ENCODE peak calls at places on chromosomes 3 and 15, in ten cellular contexts. One of them, this sample, is unnamed.

GRCh38 chr15:52331490-52332240 is 36.1 kb upstream of the MYO5C start:
- DNase-seq in IMR-90: peak; percentile 54
- DNase-seq in body of pancreas: peak; percentile 26
- DNase-seq in brain microvascular endothelial cell: peak; percentile 38
- DNase-seq in CD8-positive, alpha-beta T cell: peak; percentile 45
- DNase-seq in lung: no peak
- DNase-seq in heart left ventricle: no peak
- DNase-seq in HL-60: no peak
- DNase-seq in H9: no peak
- DNase-seq in neural progenitor cell: no peak
- DNase-seq in this sample: no peak

GRCh38 chr3:149970716-149971402 is at the start of gene PFN2:
- DNase-seq in IMR-90: peak; percentile 73
- DNase-seq in body of pancreas: peak; percentile 59
- DNase-seq in brain microvascular endothelial cell: peak; percentile 52
- DNase-seq in CD8-positive, alpha-beta T cell: peak; percentile 59
- DNase-seq in lung: peak; percentile 64
- DNase-seq in heart left ventricle: peak; percentile 71
- DNase-seq in HL-60: no peak
- DNase-seq in H9: peak; percentile 76
- DNase-seq in neural progenitor cell: peak; percentile 92
- DNase-seq in this sample: peak; percentile 84

GRCh38 chr3:38122712-38123290 is 14.1 kb downstream of the ACAA1 start:
- DNase-seq in IMR-90: no peak
- DNase-seq in body of pancreas: no peak
- DNase-seq in brain microvascular endothelial cell: no peak
- DNase-seq in CD8-positive, alpha-beta T cell: no peak
- DNase-seq in lung: no peak
- DNase-seq in heart left ventricle: no peak
- DNase-seq in HL-60: no peak
- DNase-seq in H9: no peak
- DNase-seq in neural progenitor cell: no peak
- DNase-seq in this sample: no peak

GRCh38 chr3:165753560-165753959 is 83.7 kb downstream of the BCHE start:
- DNase-seq in IMR-90: no peak
- DNase-seq in body of pancreas: no peak
- DNase-seq in brain microvascular endothelial cell: peak; percentile 31
- DNase-seq in CD8-positive, alpha-beta T cell: no peak
- DNase-seq in lung: no peak
- DNase-seq in heart left ventricle: no peak
- DNase-seq in HL-60: no peak
- DNase-seq in H9: no peak
- DNase-seq in neural progenitor cell: no peak
- DNase-seq in this sample: no peak

GRCh38 chr3:133955892-133956291 is 60.2 kb upstream of the RAB6B start:
- DNase-seq in IMR-90: no peak
- DNase-seq in body of pancreas: no peak
- DNase-seq in brain microvascular endothelial cell: no peak
- DNase-seq in CD8-positive, alpha-beta T cell: no peak
- DNase-seq in lung: no peak
- DNase-seq in heart left ventricle: no peak
- DNase-seq in HL-60: no peak
- DNase-seq in H9: no peak
- DNase-seq in neural progenitor cell: no peak
- DNase-seq in this sample: no peak

GRCh38 chr3:5787863-5788488 is 600.5 kb downstream of the EDEM1 start:
- DNase-seq in IMR-90: no peak
- DNase-seq in body of pancreas: peak; percentile 15
- DNase-seq in brain microvascular endothelial cell: no peak
- DNase-seq in CD8-positive, alpha-beta T cell: no peak
- DNase-seq in lung: no peak
- DNase-seq in heart left ventricle: peak; percentile 19
- DNase-seq in HL-60: peak; percentile 10
- DNase-seq in H9: peak; percentile 41
- DNase-seq in neural progenitor cell: peak; percentile 57
- DNase-seq in this sample: peak; percentile 63

GRCh38 chr3:172777901-172778300 is 27.4 kb downstream of the ECT2 start:
- DNase-seq in IMR-90: no peak
- DNase-seq in body of pancreas: no peak
- DNase-seq in brain microvascular endothelial cell: no peak
- DNase-seq in CD8-positive, alpha-beta T cell: no peak
- DNase-seq in lung: no peak
- DNase-seq in heart left ventricle: no peak
- DNase-seq in HL-60: no peak
- DNase-seq in H9: no peak
- DNase-seq in neural progenitor cell: no peak
- DNase-seq in this sample: no peak

GRCh38 chr3:140187648-140188221 is 252.8 kb downstream of the CLSTN2 start:
- DNase-seq in IMR-90: no peak
- DNase-seq in body of pancreas: no peak
- DNase-seq in brain microvascular endothelial cell: no peak
- DNase-seq in CD8-positive, alpha-beta T cell: no peak
- DNase-seq in lung: no peak
- DNase-seq in heart left ventricle: no peak
- DNase-seq in HL-60: no peak
- DNase-seq in H9: no peak
- DNase-seq in neural progenitor cell: no peak
- DNase-seq in this sample: no peak

GRCh38 chr15:40103124-40103858 is 5.4 kb downstream of the BMF start:
- DNase-seq in IMR-90: peak; percentile 79
- DNase-seq in body of pancreas: peak; percentile 91
- DNase-seq in brain microvascular endothelial cell: no peak
- DNase-seq in CD8-positive, alpha-beta T cell: no peak
- DNase-seq in lung: peak; percentile 83
- DNase-seq in heart left ventricle: peak; percentile 80
- DNase-seq in HL-60: no peak
- DNase-seq in H9: peak; percentile 92
- DNase-seq in neural progenitor cell: peak; percentile 75
- DNase-seq in this sample: peak; percentile 96

GRCh38 chr3:124885466-124886167 is 1.5 kb downstream of the ITGB5 start:
- DNase-seq in IMR-90: no peak
- DNase-seq in body of pancreas: no peak
- DNase-seq in brain microvascular endothelial cell: peak; percentile 34
- DNase-seq in CD8-positive, alpha-beta T cell: no peak
- DNase-seq in lung: no peak
- DNase-seq in heart left ventricle: no peak
- DNase-seq in HL-60: no peak
- DNase-seq in H9: peak; percentile 51
- DNase-seq in neural progenitor cell: peak; percentile 46
- DNase-seq in this sample: peak; percentile 63

GRCh38 chr3:196237203-196237602 is 20.9 kb downstream of the SLC51A start:
- DNase-seq in IMR-90: no peak
- DNase-seq in body of pancreas: no peak
- DNase-seq in brain microvascular endothelial cell: no peak
- DNase-seq in CD8-positive, alpha-beta T cell: no peak
- DNase-seq in lung: no peak
- DNase-seq in heart left ventricle: no peak
- DNase-seq in HL-60: no peak
- DNase-seq in H9: no peak
- DNase-seq in neural progenitor cell: no peak
- DNase-seq in this sample: no peak

GRCh38 chr3:9074079-9074478 is 110.8 kb upstream of the RAD18 start:
- DNase-seq in IMR-90: peak; percentile 23
- DNase-seq in body of pancreas: no peak
- DNase-seq in brain microvascular endothelial cell: peak; percentile 16
- DNase-seq in CD8-positive, alpha-beta T cell: no peak
- DNase-seq in lung: no peak
- DNase-seq in heart left ventricle: no peak
- DNase-seq in HL-60: no peak
- DNase-seq in H9: no peak
- DNase-seq in neural progenitor cell: no peak
- DNase-seq in this sample: peak; percentile 17

GRCh38 chr3:147354621-147355020 is 51.7 kb downstream of the ZIC4 start:
- DNase-seq in IMR-90: no peak
- DNase-seq in body of pancreas: no peak
- DNase-seq in brain microvascular endothelial cell: no peak
- DNase-seq in CD8-positive, alpha-beta T cell: no peak
- DNase-seq in lung: no peak
- DNase-seq in heart left ventricle: no peak
- DNase-seq in HL-60: no peak
- DNase-seq in H9: peak; percentile 53
- DNase-seq in neural progenitor cell: peak; percentile 93
- DNase-seq in this sample: no peak

GRCh38 chr3:98732239-98733054 is 30.7 kb upstream of the ST3GAL6 start:
- DNase-seq in IMR-90: no peak
- DNase-seq in body of pancreas: peak; percentile 31
- DNase-seq in brain microvascular endothelial cell: peak; percentile 21
- DNase-seq in CD8-positive, alpha-beta T cell: no peak
- DNase-seq in lung: peak; percentile 50
- DNase-seq in heart left ventricle: peak; percentile 72
- DNase-seq in HL-60: no peak
- DNase-seq in H9: peak; percentile 72
- DNase-seq in neural progenitor cell: peak; percentile 80
- DNase-seq in this sample: peak; percentile 72

GRCh38 chr3:14371573-14372474 is 30.6 kb upstream of the SLC6A6 start:
- DNase-seq in IMR-90: peak; percentile 31
- DNase-seq in body of pancreas: peak; percentile 50
- DNase-seq in brain microvascular endothelial cell: peak; percentile 24
- DNase-seq in CD8-positive, alpha-beta T cell: no peak
- DNase-seq in lung: peak; percentile 90
- DNase-seq in heart left ventricle: peak; percentile 86
- DNase-seq in HL-60: peak; percentile 52
- DNase-seq in H9: no peak
- DNase-seq in neural progenitor cell: no peak
- DNase-seq in this sample: peak; percentile 76

DNA sequence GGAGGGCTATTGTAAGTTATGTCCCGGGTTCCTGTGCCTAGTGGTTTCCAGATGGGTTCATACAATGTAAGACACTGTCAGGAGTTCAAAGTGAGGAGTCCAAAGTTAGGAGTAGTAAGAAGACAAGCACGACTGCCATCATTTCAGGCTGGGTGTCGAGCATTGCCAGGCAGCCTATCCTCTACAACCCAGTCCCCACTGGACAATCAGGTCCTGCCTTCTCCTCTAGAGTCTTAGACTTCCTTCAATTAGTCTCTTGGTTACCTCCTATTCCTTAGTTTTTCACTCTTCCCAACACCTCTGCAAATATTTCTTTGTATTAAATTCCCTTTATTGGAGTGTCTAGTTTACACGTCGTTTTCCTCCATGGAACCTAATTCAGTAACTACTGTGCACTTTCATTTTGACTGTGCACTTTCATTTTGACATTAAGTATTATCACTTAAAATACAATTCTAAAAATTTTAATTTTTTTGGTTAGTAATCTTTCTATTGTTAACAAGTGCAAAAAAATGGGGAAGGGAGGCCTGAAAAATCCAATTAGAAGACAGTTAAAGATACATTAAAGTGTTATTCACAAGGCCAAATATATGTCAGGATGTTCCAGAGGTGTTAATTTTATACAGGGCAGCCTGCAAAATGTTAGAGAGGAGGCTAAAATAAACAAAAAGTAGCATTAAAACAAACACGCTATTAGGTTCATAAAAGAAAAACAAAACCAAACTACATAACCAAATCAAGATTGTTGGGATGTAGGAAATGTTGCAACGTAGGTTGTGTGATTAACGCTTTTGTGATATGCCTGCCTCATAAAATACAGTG is 155.3 kb downstream of the TBL1XR1 start:
- DNase-seq in IMR-90: no peak
- DNase-seq in body of pancreas: no peak
- DNase-seq in brain microvascular endothelial cell: no peak
- DNase-seq in CD8-positive, alpha-beta T cell: no peak
- DNase-seq in lung: no peak
- DNase-seq in heart left ventricle: no peak
- DNase-seq in HL-60: no peak
- DNase-seq in H9: no peak
- DNase-seq in neural progenitor cell: no peak
- DNase-seq in this sample: no peak
- H3K27ac ChIP-seq in IMR-90: no peak overlapping the region
- H3K27ac ChIP-seq in body of pancreas: no peak overlapping the region
- H3K27ac ChIP-seq in brain microvascular endothelial cell: no peak overlapping the region
- H3K27ac ChIP-seq in CD8-positive, alpha-beta T cell: no peak overlapping the region
- H3K27ac ChIP-seq in lung: peak overlapping the region; percentile 51
- H3K27ac ChIP-seq in heart left ventricle: peak overlapping the region; percentile 50
- H3K27ac ChIP-seq in HL-60: no peak overlapping the region
- H3K27ac ChIP-seq in H9: no peak overlapping the region
- H3K27ac ChIP-seq in neural progenitor cell: no peak overlapping the region
- H3K27ac ChIP-seq in this sample: peak overlapping the region; percentile 78

DNA sequence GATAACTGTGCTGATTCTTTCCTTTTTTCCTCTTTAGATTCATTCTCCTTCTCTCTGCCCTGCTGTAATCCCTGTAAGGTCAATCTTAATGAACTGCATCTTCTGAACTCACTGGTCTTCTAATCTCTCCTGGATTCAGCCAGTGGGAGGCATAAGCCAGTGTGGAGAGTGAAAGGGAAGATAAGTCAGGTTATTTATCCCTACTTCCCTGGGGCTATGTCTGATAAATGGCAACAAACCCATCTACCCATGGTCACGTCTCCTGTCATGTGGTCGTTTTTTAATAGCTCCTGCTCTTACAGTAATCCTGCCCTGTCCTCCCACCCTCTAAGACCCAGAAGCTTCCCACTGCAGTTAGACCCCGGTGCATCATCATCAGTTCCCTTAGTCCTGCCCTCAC is 199.6 kb upstream of the NAALADL2 start:
- DNase-seq in IMR-90: no peak
- DNase-seq in body of pancreas: no peak
- DNase-seq in brain microvascular endothelial cell: no peak
- DNase-seq in CD8-positive, alpha-beta T cell: no peak
- DNase-seq in lung: no peak
- DNase-seq in heart left ventricle: no peak
- DNase-seq in HL-60: no peak
- DNase-seq in H9: no peak
- DNase-seq in neural progenitor cell: peak; percentile 20
- DNase-seq in this sample: no peak
- TF ChIP-seq CTCF in IMR-90: no peak
- TF ChIP-seq CTCF in body of pancreas: no peak
- TF ChIP-seq CTCF in brain microvascular endothelial cell: no peak
- TF ChIP-seq CTCF in CD8-positive, alpha-beta T cell: no peak
- TF ChIP-seq CTCF in lung: no peak
- TF ChIP-seq CTCF in heart left ventricle: no peak
- TF ChIP-seq CTCF in HL-60: no peak
- TF ChIP-seq CTCF in H9: no peak
- TF ChIP-seq CTCF in neural progenitor cell: no peak
- TF ChIP-seq CTCF in this sample: no peak

DNA sequence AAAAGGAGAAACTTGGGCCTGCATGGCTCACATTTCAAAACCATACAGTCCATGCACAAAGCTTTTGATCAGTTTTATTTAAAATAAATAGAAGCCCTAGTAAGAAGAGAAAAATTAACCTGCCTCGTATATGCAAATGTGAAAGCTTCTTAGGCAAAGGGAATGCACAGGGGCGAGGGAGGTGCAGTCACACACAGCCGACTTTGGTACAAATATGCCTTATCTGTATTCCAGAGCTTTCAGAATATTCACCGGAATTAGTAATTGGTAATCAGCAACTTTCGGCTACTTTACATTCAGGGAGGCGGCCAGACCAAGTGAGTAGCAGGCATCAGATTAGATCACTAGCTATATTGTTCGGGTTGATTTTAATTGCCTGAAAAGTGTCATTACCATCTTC is 7.5 kb downstream of the CNTN3 start:
- DNase-seq in IMR-90: no peak
- DNase-seq in body of pancreas: no peak
- DNase-seq in brain microvascular endothelial cell: no peak
- DNase-seq in CD8-positive, alpha-beta T cell: no peak
- DNase-seq in lung: no peak
- DNase-seq in heart left ventricle: no peak
- DNase-seq in HL-60: no peak
- DNase-seq in H9: no peak
- DNase-seq in neural progenitor cell: no peak
- DNase-seq in this sample: no peak
- H3K27ac ChIP-seq in IMR-90: no peak overlapping the region
- H3K27ac ChIP-seq in body of pancreas: no peak overlapping the region
- H3K27ac ChIP-seq in brain microvascular endothelial cell: no peak overlapping the region
- H3K27ac ChIP-seq in CD8-positive, alpha-beta T cell: no peak overlapping the region
- H3K27ac ChIP-seq in lung: no peak overlapping the region
- H3K27ac ChIP-seq in heart left ventricle: no peak overlapping the region
- H3K27ac ChIP-seq in HL-60: no peak overlapping the region
- H3K27ac ChIP-seq in H9: no peak overlapping the region
- H3K27ac ChIP-seq in neural progenitor cell: no peak overlapping the region
- H3K27ac ChIP-seq in this sample: no peak overlapping the region

GRCh38 chr3:55166577-55167555 is 239.0 kb upstream of the LRTM1 start:
- DNase-seq in IMR-90: peak; percentile 57
- DNase-seq in body of pancreas: no peak
- DNase-seq in brain microvascular endothelial cell: no peak
- DNase-seq in CD8-positive, alpha-beta T cell: no peak
- DNase-seq in lung: no peak
- DNase-seq in heart left ventricle: no peak
- DNase-seq in HL-60: no peak
- DNase-seq in H9: no peak
- DNase-seq in neural progenitor cell: no peak
- DNase-seq in this sample: no peak
- TF ChIP-seq CTCF in IMR-90: no peak
- TF ChIP-seq CTCF in body of pancreas: no peak
- TF ChIP-seq CTCF in brain microvascular endothelial cell: peak; percentile 14
- TF ChIP-seq CTCF in CD8-positive, alpha-beta T cell: no peak
- TF ChIP-seq CTCF in lung: no peak
- TF ChIP-seq CTCF in heart left ventricle: no peak
- TF ChIP-seq CTCF in HL-60: no peak
- TF ChIP-seq CTCF in H9: no peak
- TF ChIP-seq CTCF in neural progenitor cell: no peak
- TF ChIP-seq CTCF in this sample: no peak

This sample was measured in sigmoid colon.